ENCODE peak calls at places on chromosomes 2 and 18, in five cellular contexts. One of them, this sample, is unnamed.

GRCh38 chr2:227788556-227788955 is 25.1 kb upstream of the CCL20 start:
- DNase-seq in neuronal stem cell: no peak
- DNase-seq in trophoblast cell: peak
- DNase-seq in IMR-90: no peak
- DNase-seq in mesenchymal stem cell: no peak
- DNase-seq in this sample: no peak

GRCh38 chr2:206305523-206306245 is 31.2 kb downstream of the ZDBF2 start:
- DNase-seq in neuronal stem cell: no peak
- DNase-seq in trophoblast cell: no peak
- DNase-seq in IMR-90: no peak
- DNase-seq in mesenchymal stem cell: no peak
- DNase-seq in this sample: no peak

GRCh38 chr2:28366496-28367282 is 26.0 kb upstream of the FOSL2 start:
- DNase-seq in neuronal stem cell: no peak
- DNase-seq in trophoblast cell: peak
- DNase-seq in IMR-90: no peak
- DNase-seq in mesenchymal stem cell: peak
- DNase-seq in this sample: no peak

GRCh38 chr2:8412586-8412985 is 269.3 kb upstream of the ID2 start:
- DNase-seq in neuronal stem cell: no peak
- DNase-seq in trophoblast cell: no peak
- DNase-seq in IMR-90: no peak
- DNase-seq in mesenchymal stem cell: peak
- DNase-seq in this sample: no peak

GRCh38 chr2:105821428-105822125 is 76.9 kb downstream of the NCK2 start:
- DNase-seq in neuronal stem cell: no peak
- DNase-seq in trophoblast cell: no peak
- DNase-seq in IMR-90: no peak
- DNase-seq in mesenchymal stem cell: peak
- DNase-seq in this sample: no peak

GRCh38 chr2:25286025-25286400 is 55.7 kb downstream of the DNMT3A start:
- DNase-seq in neuronal stem cell: no peak
- DNase-seq in trophoblast cell: no peak
- DNase-seq in IMR-90: no peak
- DNase-seq in mesenchymal stem cell: no peak
- DNase-seq in this sample: peak

GRCh38 chr2:16031055-16031847 is 90.9 kb downstream of the MYCN start:
- DNase-seq in neuronal stem cell: no peak
- DNase-seq in trophoblast cell: no peak
- DNase-seq in IMR-90: no peak
- DNase-seq in mesenchymal stem cell: no peak
- DNase-seq in this sample: no peak

GRCh38 chr2:104028066-104028465 is 825.8 kb upstream of the POU3F3 start:
- DNase-seq in neuronal stem cell: no peak
- DNase-seq in trophoblast cell: no peak
- DNase-seq in IMR-90: no peak
- DNase-seq in mesenchymal stem cell: no peak
- DNase-seq in this sample: no peak

GRCh38 chr2:205746408-205746785 is 64.1 kb downstream of the NRP2 start:
- DNase-seq in neuronal stem cell: no peak
- DNase-seq in trophoblast cell: no peak
- DNase-seq in IMR-90: no peak
- DNase-seq in mesenchymal stem cell: no peak
- DNase-seq in this sample: no peak

GRCh38 chr2:217429981-217430500 is 570.2 kb upstream of the TNP1 start:
- DNase-seq in neuronal stem cell: no peak
- DNase-seq in trophoblast cell: peak
- DNase-seq in IMR-90: peak
- DNase-seq in mesenchymal stem cell: no peak
- DNase-seq in this sample: no peak

GRCh38 chr2:16644204-16644925 is 21.3 kb downstream of the CYRIA start:
- DNase-seq in neuronal stem cell: no peak
- DNase-seq in trophoblast cell: peak
- DNase-seq in IMR-90: peak
- DNase-seq in mesenchymal stem cell: peak
- DNase-seq in this sample: no peak

GRCh38 chr2:39437522-39438296 is 624 bp upstream of the MAP4K3 start:
- DNase-seq in neuronal stem cell: no peak
- DNase-seq in trophoblast cell: peak
- DNase-seq in IMR-90: peak
- DNase-seq in mesenchymal stem cell: peak
- DNase-seq in this sample: no peak

GRCh38 chr2:46804794-46805193 is 110.8 kb downstream of the MCFD2 start:
- DNase-seq in neuronal stem cell: no peak
- DNase-seq in trophoblast cell: no peak
- DNase-seq in IMR-90: peak
- DNase-seq in mesenchymal stem cell: peak
- DNase-seq in this sample: no peak

GRCh38 chr2:174473796-174474195 is 13.0 kb downstream of the GPR155 start:
- DNase-seq in neuronal stem cell: no peak
- DNase-seq in trophoblast cell: no peak
- DNase-seq in IMR-90: no peak
- DNase-seq in mesenchymal stem cell: peak
- DNase-seq in this sample: no peak

GRCh38 chr2:20611844-20612356 is 39.0 kb downstream of the HS1BP3 start:
- DNase-seq in neuronal stem cell: no peak
- DNase-seq in trophoblast cell: no peak
- DNase-seq in IMR-90: no peak
- DNase-seq in mesenchymal stem cell: no peak
- DNase-seq in this sample: no peak

GRCh38 chr18:54444309-54444914 is 86.7 kb downstream of the C18orf54 start:
- DNase-seq in neuronal stem cell: peak
- DNase-seq in trophoblast cell: peak
- DNase-seq in IMR-90: peak
- DNase-seq in mesenchymal stem cell: peak
- DNase-seq in this sample: peak

GRCh38 chr2:130393318-130393910 is 37.6 kb downstream of the PTPN18 start:
- DNase-seq in neuronal stem cell: no peak
- DNase-seq in trophoblast cell: peak
- DNase-seq in IMR-90: peak
- DNase-seq in mesenchymal stem cell: peak
- DNase-seq in this sample: no peak

GRCh38 chr2:200765139-200765951 is 46.4 kb upstream of the BZW1 start:
- DNase-seq in neuronal stem cell: no peak
- DNase-seq in trophoblast cell: peak
- DNase-seq in IMR-90: peak
- DNase-seq in mesenchymal stem cell: peak
- DNase-seq in this sample: no peak

DNA sequence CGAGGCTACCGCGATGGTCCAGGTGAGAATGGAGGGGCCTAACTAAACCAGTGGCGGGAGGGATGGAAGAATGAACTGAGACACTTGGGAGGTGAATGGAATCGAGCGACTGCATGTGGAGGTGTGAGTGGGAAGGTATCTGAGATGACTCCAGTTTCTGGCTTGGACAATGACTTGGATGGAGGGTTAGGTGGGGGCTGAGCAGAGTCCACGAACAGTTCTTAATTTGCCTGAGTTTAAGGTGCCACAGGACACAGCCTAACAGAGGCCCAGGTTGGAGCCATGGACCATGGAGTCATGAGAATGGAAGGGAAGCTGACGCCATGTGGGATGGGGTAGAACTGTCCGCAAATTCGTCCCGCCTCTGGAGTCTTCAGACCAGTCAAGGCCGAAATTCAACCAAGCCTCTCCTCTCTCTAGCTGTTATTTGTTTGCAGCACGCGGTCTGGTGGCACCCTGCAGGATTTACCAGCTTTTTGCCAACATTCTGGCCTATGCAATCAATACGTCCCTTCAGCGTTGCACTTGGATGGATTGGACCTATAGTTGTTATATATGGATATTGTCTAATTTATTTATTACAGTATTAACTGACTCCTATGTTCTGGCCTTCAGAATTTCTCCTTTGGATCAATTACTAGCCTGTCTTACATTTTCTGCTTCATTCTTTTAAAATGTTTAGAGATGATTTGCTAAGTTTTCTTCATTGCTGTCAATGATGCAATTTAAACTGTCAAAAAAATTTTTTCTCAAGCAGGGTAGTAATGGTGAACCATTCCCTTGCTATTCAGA is 941 bp upstream of the BOLA3 start:
- DNase-seq in neuronal stem cell: no peak
- DNase-seq in trophoblast cell: peak
- DNase-seq in IMR-90: no peak
- DNase-seq in mesenchymal stem cell: no peak
- DNase-seq in this sample: peak
- H3K23ac ChIP-seq in neuronal stem cell: peak
- H3K23ac ChIP-seq in trophoblast cell: no peak
- H3K23ac ChIP-seq in IMR-90: peak
- H3K23ac ChIP-seq in mesenchymal stem cell: no peak
- H3K23ac ChIP-seq in this sample: no peak

GRCh38 chr2:128640166-128640846 is 321.6 kb upstream of the HS6ST1 start:
- DNase-seq in neuronal stem cell: no peak
- DNase-seq in trophoblast cell: no peak
- DNase-seq in IMR-90: no peak
- DNase-seq in mesenchymal stem cell: no peak
- DNase-seq in this sample: no peak
- H3K18ac ChIP-seq in neuronal stem cell: peak
- H3K18ac ChIP-seq in trophoblast cell: no peak
- H3K18ac ChIP-seq in IMR-90: no peak
- H3K18ac ChIP-seq in mesenchymal stem cell: no peak
- H3K18ac ChIP-seq in this sample: peak

GRCh38 chr2:80393996-80394395 is 89.4 kb upstream of the LRRTM1 start:
- DNase-seq in neuronal stem cell: no peak
- DNase-seq in trophoblast cell: no peak
- DNase-seq in IMR-90: no peak
- DNase-seq in mesenchymal stem cell: no peak
- DNase-seq in this sample: no peak

GRCh38 chr2:80392446-80392845 is 87.9 kb upstream of the LRRTM1 start:
- DNase-seq in neuronal stem cell: no peak
- DNase-seq in trophoblast cell: peak
- DNase-seq in IMR-90: peak
- DNase-seq in mesenchymal stem cell: peak
- DNase-seq in this sample: no peak

GRCh38 chr2:80395251-80395650 is 90.7 kb upstream of the LRRTM1 start:
- DNase-seq in neuronal stem cell: no peak
- DNase-seq in trophoblast cell: no peak
- DNase-seq in IMR-90: no peak
- DNase-seq in mesenchymal stem cell: no peak
- DNase-seq in this sample: no peak

GRCh38 chr2:80396276-80396675 is 91.7 kb upstream of the LRRTM1 start:
- DNase-seq in neuronal stem cell: no peak
- DNase-seq in trophoblast cell: no peak
- DNase-seq in IMR-90: no peak
- DNase-seq in mesenchymal stem cell: no peak
- DNase-seq in this sample: no peak
- H3K23ac ChIP-seq in neuronal stem cell: no peak
- H3K23ac ChIP-seq in trophoblast cell: no peak
- H3K23ac ChIP-seq in IMR-90: no peak
- H3K23ac ChIP-seq in mesenchymal stem cell: no peak
- H3K23ac ChIP-seq in this sample: no peak

DNA sequence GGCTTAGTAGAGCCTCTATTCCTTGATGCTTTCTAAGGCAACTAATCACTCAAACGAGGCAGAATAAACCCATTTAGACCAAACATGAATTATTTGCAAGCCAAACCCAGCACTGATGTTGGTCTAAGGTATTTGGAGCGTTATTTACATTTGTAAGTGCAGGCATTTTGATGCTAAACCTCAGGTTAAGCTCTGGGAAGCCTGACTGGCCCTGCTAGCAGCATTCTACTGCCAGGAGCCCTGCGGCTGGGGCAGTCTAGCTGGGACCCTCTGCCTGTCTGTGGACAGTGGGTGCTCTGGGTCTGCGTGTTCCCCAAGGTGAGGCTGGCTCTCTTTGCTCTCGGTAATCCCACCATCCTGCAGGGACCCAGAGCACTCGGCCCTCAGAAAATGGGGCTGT is 173.2 kb upstream of the HS6ST1 start:
- DNase-seq in neuronal stem cell: no peak
- DNase-seq in trophoblast cell: no peak
- DNase-seq in IMR-90: no peak
- DNase-seq in mesenchymal stem cell: no peak
- DNase-seq in this sample: peak
- H3K18ac ChIP-seq in neuronal stem cell: no peak
- H3K18ac ChIP-seq in trophoblast cell: no peak
- H3K18ac ChIP-seq in IMR-90: no peak
- H3K18ac ChIP-seq in mesenchymal stem cell: no peak
- H3K18ac ChIP-seq in this sample: peak

DNA sequence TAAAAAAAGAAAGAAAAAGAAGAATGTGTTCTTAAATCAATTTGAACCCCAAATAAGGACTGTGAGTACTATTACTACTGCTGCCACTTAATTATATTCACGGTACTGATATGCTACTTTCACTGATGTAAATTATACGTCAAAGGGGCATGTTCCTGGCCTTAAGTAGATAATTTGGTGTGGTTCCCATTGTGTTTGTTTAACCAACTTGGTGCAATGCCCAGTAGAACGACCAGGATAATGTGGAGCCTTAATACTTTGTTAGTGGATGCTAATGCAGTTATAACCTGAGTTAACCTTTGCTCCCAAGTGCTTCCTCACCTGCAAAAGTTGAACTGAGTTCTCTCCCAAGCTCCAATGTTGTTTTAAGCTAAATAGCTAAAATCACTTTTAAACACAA is 142.0 kb downstream of the NR4A2 start:
- DNase-seq in neuronal stem cell: no peak
- DNase-seq in trophoblast cell: no peak
- DNase-seq in IMR-90: no peak
- DNase-seq in mesenchymal stem cell: no peak
- DNase-seq in this sample: no peak
- H3K23ac ChIP-seq in neuronal stem cell: no peak
- H3K23ac ChIP-seq in trophoblast cell: no peak
- H3K23ac ChIP-seq in IMR-90: no peak
- H3K23ac ChIP-seq in mesenchymal stem cell: no peak
- H3K23ac ChIP-seq in this sample: no peak

DNA sequence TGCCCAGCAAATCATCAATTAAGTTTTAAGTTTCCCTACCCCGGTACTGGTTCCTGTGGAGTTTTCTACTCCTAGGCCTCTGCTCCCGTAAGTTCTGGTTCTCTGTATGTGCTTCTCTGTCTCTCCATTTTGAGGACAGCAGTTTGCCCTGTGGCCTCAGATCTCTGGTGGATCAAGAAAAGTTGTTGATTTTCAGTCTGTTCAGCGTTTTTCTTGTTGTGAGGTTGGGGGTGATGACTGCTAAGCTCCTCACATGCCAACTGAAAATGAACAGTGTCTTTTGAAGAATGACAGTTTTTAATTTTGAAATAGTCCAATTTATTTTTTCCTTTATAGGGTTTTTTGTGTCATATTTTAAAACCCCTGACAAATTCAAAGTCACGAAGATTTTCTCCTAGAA is 31.7 kb downstream of the PROC start:
- DNase-seq in neuronal stem cell: no peak
- DNase-seq in trophoblast cell: no peak
- DNase-seq in IMR-90: no peak
- DNase-seq in mesenchymal stem cell: no peak
- DNase-seq in this sample: no peak
- H3K18ac ChIP-seq in neuronal stem cell: no peak
- H3K18ac ChIP-seq in trophoblast cell: no peak
- H3K18ac ChIP-seq in IMR-90: peak
- H3K18ac ChIP-seq in mesenchymal stem cell: no peak
- H3K18ac ChIP-seq in this sample: no peak

GRCh38 chr2:42169100-42169868 is at the start of gene EML4:
- DNase-seq in neuronal stem cell: peak
- DNase-seq in trophoblast cell: peak
- DNase-seq in IMR-90: peak
- DNase-seq in mesenchymal stem cell: peak
- DNase-seq in this sample: peak
- H3K23ac ChIP-seq in neuronal stem cell: peak
- H3K23ac ChIP-seq in trophoblast cell: no peak
- H3K23ac ChIP-seq in IMR-90: peak
- H3K23ac ChIP-seq in mesenchymal stem cell: no peak
- H3K23ac ChIP-seq in this sample: no peak

This sample was measured in H9.